ENCODE peak calls at places on chromosomes 6 and 20, in six cellular contexts. One of them, this sample, is unnamed.

GRCh38 chr6:83708970-83709747 is at the start of gene SNAP91:
- DNase-seq in NCI-H2029: peak; percentile 21
- DNase-seq in cardiac muscle cell: peak; percentile 92
- DNase-seq in naive thymus-derived CD4-positive, alpha-beta T cell: no peak
- DNase-seq in stromal cell of bone marrow: no peak
- DNase-seq in cardiac fibroblast: peak; percentile 12
- DNase-seq in this sample: no peak

GRCh38 chr20:10774357-10774943 is 100.7 kb upstream of the JAG1 start:
- DNase-seq in NCI-H2029: no peak
- DNase-seq in cardiac muscle cell: no peak
- DNase-seq in naive thymus-derived CD4-positive, alpha-beta T cell: no peak
- DNase-seq in stromal cell of bone marrow: no peak
- DNase-seq in cardiac fibroblast: no peak
- DNase-seq in this sample: no peak

GRCh38 chr6:38166411-38167240 is 347.1 kb downstream of the ZFAND3 start:
- DNase-seq in NCI-H2029: no peak
- DNase-seq in cardiac muscle cell: no peak
- DNase-seq in naive thymus-derived CD4-positive, alpha-beta T cell: no peak
- DNase-seq in stromal cell of bone marrow: no peak
- DNase-seq in cardiac fibroblast: no peak
- DNase-seq in this sample: no peak

GRCh38 chr6:33908025-33908424 is 104.2 kb upstream of the MLN start:
- DNase-seq in NCI-H2029: no peak
- DNase-seq in cardiac muscle cell: no peak
- DNase-seq in naive thymus-derived CD4-positive, alpha-beta T cell: no peak
- DNase-seq in stromal cell of bone marrow: no peak
- DNase-seq in cardiac fibroblast: no peak
- DNase-seq in this sample: no peak

GRCh38 chr6:132961610-132962009 is 147.2 kb downstream of the RPS12 start:
- DNase-seq in NCI-H2029: no peak
- DNase-seq in cardiac muscle cell: peak; percentile 18
- DNase-seq in naive thymus-derived CD4-positive, alpha-beta T cell: no peak
- DNase-seq in stromal cell of bone marrow: no peak
- DNase-seq in cardiac fibroblast: no peak
- DNase-seq in this sample: no peak

GRCh38 chr20:46312075-46312944 is 4.0 kb upstream of the CDH22 start:
- DNase-seq in NCI-H2029: no peak
- DNase-seq in cardiac muscle cell: peak; percentile 77
- DNase-seq in naive thymus-derived CD4-positive, alpha-beta T cell: no peak
- DNase-seq in stromal cell of bone marrow: no peak
- DNase-seq in cardiac fibroblast: no peak
- DNase-seq in this sample: no peak

GRCh38 chr6:77292564-77293546 is 170.4 kb downstream of the HTR1B start:
- DNase-seq in NCI-H2029: no peak
- DNase-seq in cardiac muscle cell: no peak
- DNase-seq in naive thymus-derived CD4-positive, alpha-beta T cell: no peak
- DNase-seq in stromal cell of bone marrow: peak; percentile 7
- DNase-seq in cardiac fibroblast: peak; percentile 88
- DNase-seq in this sample: peak; percentile 12

GRCh38 chr6:150169609-150170008 is 26.8 kb downstream of the PPP1R14C start:
- DNase-seq in NCI-H2029: no peak
- DNase-seq in cardiac muscle cell: no peak
- DNase-seq in naive thymus-derived CD4-positive, alpha-beta T cell: no peak
- DNase-seq in stromal cell of bone marrow: peak; percentile 82
- DNase-seq in cardiac fibroblast: peak; percentile 55
- DNase-seq in this sample: no peak

GRCh38 chr6:26250806-26251075 is 114.3 kb upstream of the BTN3A2 start:
- DNase-seq in NCI-H2029: peak; percentile 87
- DNase-seq in cardiac muscle cell: peak; percentile 66
- DNase-seq in naive thymus-derived CD4-positive, alpha-beta T cell: no peak
- DNase-seq in stromal cell of bone marrow: no peak
- DNase-seq in cardiac fibroblast: no peak
- DNase-seq in this sample: no peak

GRCh38 chr6:5219292-5219691 is 41.5 kb downstream of the LYRM4 start:
- DNase-seq in NCI-H2029: no peak
- DNase-seq in cardiac muscle cell: no peak
- DNase-seq in naive thymus-derived CD4-positive, alpha-beta T cell: no peak
- DNase-seq in stromal cell of bone marrow: no peak
- DNase-seq in cardiac fibroblast: no peak
- DNase-seq in this sample: no peak

GRCh38 chr6:85323435-85324040 is 126.3 kb upstream of the NT5E start:
- DNase-seq in NCI-H2029: peak; percentile 46
- DNase-seq in cardiac muscle cell: peak; percentile 88
- DNase-seq in naive thymus-derived CD4-positive, alpha-beta T cell: peak; percentile 17
- DNase-seq in stromal cell of bone marrow: peak; percentile 67
- DNase-seq in cardiac fibroblast: peak; percentile 91
- DNase-seq in this sample: peak; percentile 46

GRCh38 chr6:31490115-31490873 is 7.7 kb upstream of the MICB start:
- DNase-seq in NCI-H2029: no peak
- DNase-seq in cardiac muscle cell: no peak
- DNase-seq in naive thymus-derived CD4-positive, alpha-beta T cell: no peak
- DNase-seq in stromal cell of bone marrow: no peak
- DNase-seq in cardiac fibroblast: no peak
- DNase-seq in this sample: no peak

GRCh38 chr6:16575655-16576054 is 185.6 kb downstream of the ATXN1 start:
- DNase-seq in NCI-H2029: no peak
- DNase-seq in cardiac muscle cell: no peak
- DNase-seq in naive thymus-derived CD4-positive, alpha-beta T cell: no peak
- DNase-seq in stromal cell of bone marrow: no peak
- DNase-seq in cardiac fibroblast: no peak
- DNase-seq in this sample: no peak

GRCh38 chr6:13519839-13520238 is 32.4 kb upstream of the GFOD1 start:
- DNase-seq in NCI-H2029: no peak
- DNase-seq in cardiac muscle cell: no peak
- DNase-seq in naive thymus-derived CD4-positive, alpha-beta T cell: no peak
- DNase-seq in stromal cell of bone marrow: no peak
- DNase-seq in cardiac fibroblast: no peak
- DNase-seq in this sample: no peak

GRCh38 chr6:147958683-147959082 is 384.0 kb upstream of the SASH1 start:
- DNase-seq in NCI-H2029: no peak
- DNase-seq in cardiac muscle cell: peak; percentile 9
- DNase-seq in naive thymus-derived CD4-positive, alpha-beta T cell: no peak
- DNase-seq in stromal cell of bone marrow: no peak
- DNase-seq in cardiac fibroblast: no peak
- DNase-seq in this sample: no peak

This sample was measured in AG09319.